ENCODE peak calls at places on chromosome 14, in four cellular contexts. N is WTC11, Q is K562, A is HepG2. K is an unnamed sample.
A peak's percentile ranks its signal among the peaks of the same experiment; 100 is the strongest.

GRCh38 chr14:34234258-34234657 is 227.8 kb downstream of the SPTSSA start:
- DNase-seq in N (no peak), Q (no peak), A (no peak), K (no peak)

GRCh38 chr14:51224551-51224950 is 15.5 kb upstream of the TMX1 start:
- DNase-seq in N (no peak), Q (no peak), A (no peak), K (no peak)

GRCh38 chr14:92651106-92651792 is 97.2 kb downstream of the LGMN start:
- DNase-seq in N (no peak), Q (no peak), A (no peak), K (no peak)

GRCh38 chr14:20413785-20414117 is 450 bp upstream of the TEP1 start:
- DNase-seq in N (no peak), Q (no peak), A (no peak), K (no peak)

GRCh38 chr14:75711796-75712211 is 50.8 kb downstream of the TTLL5 start:
- DNase-seq in N (peak; percentile 13), Q (peak; percentile 5), A (peak; percentile 96), K (peak; percentile 68)

GRCh38 chr14:102043251-102044025 is 43.4 kb downstream of the HSP90AA1 start:
- DNase-seq in N (no peak), Q (no peak), A (no peak), K (no peak)

GRCh38 chr14:66405158-66405557 is 81.0 kb upstream of the CCDC196 start:
- DNase-seq in N (no peak), Q (peak; percentile 8), A (no peak), K (no peak)

GRCh38 chr14:57732886-57733285 is 133.0 kb downstream of the SLC35F4 start:
- DNase-seq in N (no peak), Q (no peak), A (no peak), K (no peak)

GRCh38 chr14:47240755-47241437 is 434.5 kb downstream of the MDGA2 start:
- DNase-seq in N (no peak), Q (no peak), A (no peak), K (no peak)

GRCh38 chr14:95523818-95524448 is 7.5 kb upstream of the SYNE3 start:
- DNase-seq in N (no peak), Q (peak; percentile 54), A (peak; percentile 79), K (no peak)

GRCh38 chr14:96203116-96203515 is 1.5 kb upstream of the BDKRB2 start:
- DNase-seq in N (no peak), Q (no peak), A (no peak), K (no peak)

GRCh38 chr14:96614528-96614927 is 112.3 kb downstream of the PAPOLA start:
- DNase-seq in N (no peak), Q (no peak), A (no peak), K (no peak)

GRCh38 chr14:76759589-76759988 is 1.7 kb upstream of the VASH1 start:
- DNase-seq in N (peak; percentile 1), Q (peak; percentile 3), A (no peak), K (no peak)

GRCh38 chr14:78701246-78701645 is 531.1 kb downstream of the NRXN3 start:
- DNase-seq in N (no peak), Q (no peak), A (no peak), K (no peak)

GRCh38 chr14:101721951-101722661 is 39.4 kb upstream of the PPP2R5C start:
- DNase-seq in N (no peak), Q (no peak), A (peak; percentile 47), K (peak; percentile 65)

GRCh38 chr14:26204954-26205479 is 392.8 kb downstream of the NOVA1 start:
- DNase-seq in N (peak; percentile 74), Q (no peak), A (no peak), K (no peak)

GRCh38 chr14:68552597-68552996 is 240.3 kb downstream of the ZFP36L1 start:
- DNase-seq in N (no peak), Q (no peak), A (no peak), K (no peak)

GRCh38 chr14:105889666-105890473 is 363.5 kb downstream of the TMEM121 start:
- DNase-seq in N (peak; percentile 5), Q (peak; percentile 3), A (no peak), K (no peak)

GRCh38 chr14:50860478-50861086 is 11.3 kb upstream of the ABHD12B start:
- DNase-seq in N (peak; percentile 94), Q (peak; percentile 54), A (peak; percentile 66), K (peak; percentile 87)

GRCh38 chr14:58656671-58657411 is 19.1 kb downstream of the DACT1 start:
- DNase-seq in N (no peak), Q (no peak), A (no peak), K (no peak)

GRCh38 chr14:61925043-61925442 is 162.8 kb downstream of the SNAPC1 start:
- DNase-seq in N (no peak), Q (no peak), A (peak; percentile 5), K (no peak)

GRCh38 chr14:103629503-103630121 is 601 bp downstream of the KLC1 start:
- DNase-seq in N (peak; percentile 68), Q (peak; percentile 59), A (no peak), K (no peak)

GRCh38 chr14:23569443-23570151 is 2.0 kb upstream of the AP1G2 start:
- DNase-seq in N (peak; percentile 45), Q (peak; percentile 39), A (peak; percentile 84), K (peak; percentile 52)

GRCh38 chr14:95597784-95598204 is 62.9 kb downstream of the GLRX5 start:
- DNase-seq in N (peak; percentile 53), Q (no peak), A (no peak), K (no peak)

GRCh38 chr14:22598896-22599244 is 770 bp downstream of the ABHD4 start:
- DNase-seq in N (no peak), Q (peak; percentile 66), A (peak; percentile 82), K (peak; percentile 70)

GRCh38 chr14:50542941-50543418 is 10.6 kb upstream of the MAP4K5 start:
- DNase-seq in N (no peak), Q (peak; percentile 30), A (peak; percentile 77), K (peak; percentile 33)

GRCh38 chr14:104968541-104969401 is 9.4 kb downstream of the AHNAK2 start:
- DNase-seq in N (no peak), Q (no peak), A (no peak), K (peak; percentile 79)

GRCh38 chr14:88233915-88234314 is 89.2 kb downstream of the KCNK10 start:
- DNase-seq in N (peak; percentile 53), Q (peak; percentile 15), A (peak; percentile 40), K (peak; percentile 48)

GRCh38 chr14:93702946-93703345 is 85.3 kb downstream of the PRIMA1 start:
- DNase-seq in N (no peak), Q (no peak), A (no peak), K (no peak)

GRCh38 chr14:38961136-38961535 is 141.9 kb downstream of the SEC23A start:
- DNase-seq in N (no peak), Q (no peak), A (no peak), K (no peak)

GRCh38 chr14:38959021-38959420 is 144.0 kb downstream of the SEC23A start:
- DNase-seq in N (no peak), Q (no peak), A (no peak), K (no peak)

GRCh38 chr14:38964630-38965029 is 138.4 kb downstream of the SEC23A start:
- DNase-seq in N (no peak), Q (no peak), A (peak; percentile 87), K (no peak)
- TF ChIP-seq HMGXB4 in N (no peak), Q (no peak), A (no peak), K (no peak)

GRCh38 chr14:64821651-64822050 is 58.1 kb downstream of the SPTB start:
- DNase-seq in N (no peak), Q (no peak), A (no peak), K (no peak)

GRCh38 chr14:64825006-64825405 is 54.7 kb downstream of the SPTB start:
- DNase-seq in N (no peak), Q (no peak), A (no peak), K (no peak)

GRCh38 chr14:64826333-64826732 is 53.4 kb downstream of the SPTB start:
- DNase-seq in N (no peak), Q (no peak), A (no peak), K (no peak)

GRCh38 chr14:64825498-64825897 is 54.2 kb downstream of the SPTB start:
- DNase-seq in N (no peak), Q (peak; percentile 41), A (no peak), K (no peak)

DNA sequence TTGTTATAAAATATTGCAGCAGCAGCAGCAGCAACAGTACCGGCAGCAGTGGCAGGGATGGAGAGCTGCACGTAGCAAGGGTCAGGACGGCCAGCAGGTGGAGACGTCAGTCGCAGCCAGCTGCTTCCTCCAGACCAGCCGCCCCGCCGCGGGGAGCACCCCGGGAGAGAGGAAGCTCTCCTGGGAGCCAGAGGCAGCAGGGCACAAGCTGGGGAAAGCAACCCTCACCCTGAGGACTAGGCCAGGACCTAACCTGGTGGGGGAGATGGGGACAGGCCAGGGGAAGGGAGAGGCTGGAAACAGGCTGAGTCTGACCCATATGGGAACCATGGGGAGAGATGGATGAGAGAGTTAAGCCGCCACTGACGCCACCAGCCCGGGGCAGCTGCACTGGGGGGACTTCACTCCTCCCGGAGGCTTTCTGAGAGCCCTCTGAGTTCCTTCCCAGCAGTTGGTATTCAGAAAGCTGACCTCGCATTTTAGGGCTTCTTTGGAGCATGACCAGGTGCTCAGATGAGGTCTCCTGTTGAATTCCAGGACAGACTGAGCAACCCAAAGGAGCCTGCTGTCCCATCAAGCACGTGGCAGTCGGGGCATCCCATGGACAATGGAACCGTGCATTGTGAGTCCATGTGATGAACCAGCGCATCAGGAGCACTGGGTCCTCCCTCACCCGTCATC is 56.3 kb downstream of the SPTB start:
- DNase-seq in N (peak; percentile 86), Q (peak; percentile 76), A (peak; percentile 40), K (peak; percentile 78)
- TF ChIP-seq HMGXB4 in N (no peak), Q (no peak), A (no peak), K (no peak)

GRCh38 chr14:100574642-100575031 is 12.6 kb downstream of the BEGAIN start:
- DNase-seq in N (no peak), Q (no peak), A (no peak), K (no peak)
- TF ChIP-seq HMGXB4 in N (no peak), Q (no peak), A (no peak), K (no peak)

GRCh38 chr14:90715993-90716392 is 100.2 kb downstream of the TTC7B start:
- DNase-seq in N (no peak), Q (no peak), A (no peak), K (no peak)

GRCh38 chr14:90715495-90715894 is 100.7 kb downstream of the TTC7B start:
- DNase-seq in N (no peak), Q (no peak), A (no peak), K (no peak)

GRCh38 chr14:90720336-90720735 is 95.9 kb downstream of the TTC7B start:
- DNase-seq in N (no peak), Q (peak; percentile 71), A (no peak), K (no peak)

GRCh38 chr14:90717916-90718315 is 98.3 kb downstream of the TTC7B start:
- DNase-seq in N (no peak), Q (no peak), A (no peak), K (no peak)

DNA sequence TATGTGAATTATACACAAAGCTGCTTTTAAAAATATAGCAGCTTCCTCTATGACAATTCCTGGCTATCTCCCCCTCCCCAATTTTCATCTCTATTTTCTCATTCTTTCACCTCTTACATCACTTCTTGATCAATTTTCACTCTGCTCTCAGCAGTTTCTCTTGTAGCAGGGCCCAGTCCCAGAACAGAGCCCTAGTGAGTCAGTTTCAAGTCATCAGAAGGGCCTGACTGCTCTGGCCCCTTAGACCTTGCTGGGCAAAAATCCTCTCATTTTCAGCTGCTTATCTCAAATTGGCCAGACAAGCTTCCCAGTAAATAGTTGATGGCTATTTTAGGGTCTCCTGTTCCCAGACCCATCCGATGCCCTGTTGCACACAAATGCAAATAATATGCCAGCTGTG is 101.4 kb downstream of the TTC7B start:
- DNase-seq in N (no peak), Q (no peak), A (no peak), K (no peak)
- TF ChIP-seq HMGXB4 in N (no peak), Q (no peak), A (no peak), K (no peak)

GRCh38 chr14:72045271-72045670 is 113.0 kb downstream of the RGS6 start:
- DNase-seq in N (no peak), Q (no peak), A (no peak), K (no peak)
- TF ChIP-seq HMGXB4 in N (no peak), Q (no peak), A (no peak), K (no peak)